ENCODE peak calls at places on chromosomes 12 and 14, in four cellular contexts. C is H9, Q is mesendoderm, P is H1. I is an unnamed sample. For H3K79me2, the result is how much of the 10 kb centered on the place peaks cover.

GRCh38 chr12:31850268-31850667 is 108.9 kb upstream of the RESF1 start:
- DNase-seq in C (no peak), Q (peak), P (no peak), I (no peak)

GRCh38 chr12:94140556-94140955 is 7.8 kb upstream of the PLXNC1 start:
- DNase-seq in C (peak), Q (peak), P (peak), I (no peak)

GRCh38 chr12:67545298-67545697 is 103.2 kb upstream of the DYRK2 start:
- DNase-seq in C (no peak), Q (no peak), P (no peak), I (no peak)

GRCh38 chr14:89702151-89702936 is 252.2 kb downstream of the EFCAB11 start:
- DNase-seq in C (no peak), Q (no peak), P (no peak), I (no peak)

GRCh38 chr14:59303216-59303615 is 114.7 kb downstream of the DAAM1 start:
- DNase-seq in C (no peak), Q (peak), P (no peak), I (no peak)

GRCh38 chr14:41285193-41285748 is 321.4 kb upstream of the LRFN5 start:
- DNase-seq in C (no peak), Q (peak), P (peak), I (peak)

GRCh38 chr14:55705651-55706340 is 125.8 kb downstream of the KTN1 start:
- DNase-seq in C (no peak), Q (no peak), P (no peak), I (no peak)

GRCh38 chr14:100617715-100618693 is 30.8 kb upstream of the BEGAIN start:
- DNase-seq in C (no peak), Q (no peak), P (no peak), I (no peak)

GRCh38 chr14:53444677-53445312 is 291.7 kb upstream of the DDHD1 start:
- DNase-seq in C (no peak), Q (no peak), P (no peak), I (no peak)

GRCh38 chr12:84738481-84738972 is 174.1 kb downstream of the SLC6A15 start:
- DNase-seq in C (no peak), Q (no peak), P (no peak), I (no peak)

GRCh38 chr12:56943878-56944277 is 9.7 kb upstream of the SDR9C7 start:
- DNase-seq in C (no peak), Q (no peak), P (no peak), I (no peak)

GRCh38 chr12:52247622-52248540 is 14.8 kb downstream of the KRT7 start:
- DNase-seq in C (peak), Q (no peak), P (no peak), I (no peak)

GRCh38 chr12:47793015-47793681 is 20.1 kb downstream of the SLC48A1 start:
- DNase-seq in C (no peak), Q (no peak), P (no peak), I (no peak)

GRCh38 chr12:11746024-11746771 is 96.7 kb downstream of the ETV6 start:
- DNase-seq in C (no peak), Q (peak), P (no peak), I (peak)

GRCh38 chr14:65472189-65472588 is 59.7 kb downstream of the FUT8 start:
- DNase-seq in C (peak), Q (peak), P (no peak), I (no peak)

GRCh38 chr12:6200266-6201198 is at the start of gene CD9:
- DNase-seq in C (peak), Q (peak), P (peak), I (peak)

GRCh38 chr14:101733211-101733610 is 28.3 kb upstream of the PPP2R5C start:
- DNase-seq in C (no peak), Q (no peak), P (no peak), I (peak)

GRCh38 chr12:132703611-132704010 is 7.0 kb upstream of the PGAM5 start:
- DNase-seq in C (no peak), Q (no peak), P (no peak), I (no peak)

GRCh38 chr12:19005257-19005801 is 124.2 kb upstream of the PLEKHA5 start:
- DNase-seq in C (no peak), Q (peak), P (no peak), I (no peak)

GRCh38 chr12:19003987-19004619 is 125.4 kb upstream of the PLEKHA5 start:
- DNase-seq in C (peak), Q (peak), P (no peak), I (no peak)

GRCh38 chr12:19003110-19003509 is 126.4 kb upstream of the PLEKHA5 start:
- DNase-seq in C (no peak), Q (no peak), P (no peak), I (no peak)

GRCh38 chr12:19000836-19001235 is 128.7 kb upstream of the PLEKHA5 start:
- DNase-seq in C (no peak), Q (no peak), P (no peak), I (no peak)

GRCh38 chr12:19002192-19002591 is 127.3 kb upstream of the PLEKHA5 start:
- DNase-seq in C (no peak), Q (no peak), P (no peak), I (no peak)
- H3K23ac ChIP-seq in C (no peak), Q (no peak), P (no peak), I (no peak)

DNA sequence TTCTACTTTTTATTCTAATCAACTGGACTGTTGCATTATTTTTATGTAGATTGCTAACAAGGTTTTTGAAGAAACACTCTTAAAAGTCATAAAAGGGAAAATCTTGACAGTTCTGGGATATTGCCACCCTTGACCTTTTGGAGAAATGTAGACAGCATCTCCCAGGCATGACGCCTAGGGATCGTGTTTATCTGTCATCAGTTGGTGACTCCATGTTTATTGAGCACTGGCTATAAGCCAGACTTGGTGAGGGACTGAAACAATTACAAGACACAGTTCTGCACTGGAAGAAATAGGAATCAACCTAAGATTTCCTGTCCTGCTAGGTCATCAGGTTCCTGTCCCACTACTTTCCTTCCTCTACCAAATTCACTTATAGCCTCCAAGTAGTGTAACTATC is 34.5 kb downstream of the HMGA2 start:
- DNase-seq in C (no peak), Q (no peak), P (no peak), I (no peak)
- H3K79me2 ChIP-seq in C (under half), Q (under half), P (under half), I (under half)

DNA sequence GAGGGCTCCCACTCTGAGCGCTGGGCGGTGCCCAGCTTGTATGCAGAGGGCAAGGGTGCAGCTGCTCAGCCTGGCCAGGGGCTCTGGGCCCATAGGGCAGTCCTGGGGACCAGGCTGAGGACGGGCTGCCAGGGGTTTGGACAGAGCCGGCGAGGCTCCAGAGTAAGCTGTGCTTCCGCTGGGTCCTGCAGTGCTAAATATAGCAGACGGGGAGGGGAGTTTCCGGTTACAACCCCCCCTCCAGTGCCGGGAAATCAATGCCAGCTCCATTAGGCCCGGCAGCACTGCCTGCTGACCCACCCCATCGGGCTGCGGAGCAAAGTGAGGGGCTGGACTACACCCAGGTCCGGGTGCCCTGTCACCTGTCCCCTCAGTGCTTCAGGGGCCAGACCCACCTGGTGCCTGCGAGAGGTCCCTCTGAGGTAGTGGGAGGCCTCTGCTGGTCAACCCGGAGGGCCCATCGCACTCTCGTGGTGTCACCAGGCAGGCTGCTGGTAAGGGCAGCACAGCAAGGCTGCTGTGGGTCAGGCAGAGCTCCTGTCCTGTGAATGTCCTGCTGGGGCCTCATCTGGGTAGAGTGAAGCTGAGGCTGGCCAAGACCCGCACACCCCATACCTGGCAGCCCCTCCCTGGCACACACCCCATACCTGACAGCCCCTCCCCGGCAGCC is 2.6 kb upstream of the JAG2 start:
- DNase-seq in C (no peak), Q (no peak), P (no peak), I (peak)
- H3K23ac ChIP-seq in C (no peak), Q (no peak), P (no peak), I (no peak)

DNA sequence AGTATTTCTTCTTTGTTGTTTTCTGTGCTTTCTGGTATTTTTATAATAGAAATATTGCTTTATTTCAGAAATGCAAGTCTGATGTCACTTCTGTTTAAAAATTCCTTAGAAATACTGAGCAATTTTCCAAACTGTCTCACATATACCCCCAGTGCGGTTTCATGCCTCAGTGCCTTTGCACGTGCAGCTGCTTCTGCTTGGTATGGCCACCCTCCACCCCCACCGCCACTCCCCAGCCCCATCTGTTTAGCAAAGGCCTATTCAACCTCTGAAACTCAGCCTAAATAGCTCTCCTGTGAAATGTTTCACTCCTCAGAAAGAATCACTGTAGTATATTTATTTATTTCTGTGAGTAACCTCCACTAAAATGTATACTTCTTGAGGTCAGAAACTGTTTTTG is 52.3 kb downstream of the PPM1H start:
- DNase-seq in C (no peak), Q (no peak), P (no peak), I (peak)
- H3K79me2 ChIP-seq in C (under half), Q (under half), P (under half), I (under half)

DNA sequence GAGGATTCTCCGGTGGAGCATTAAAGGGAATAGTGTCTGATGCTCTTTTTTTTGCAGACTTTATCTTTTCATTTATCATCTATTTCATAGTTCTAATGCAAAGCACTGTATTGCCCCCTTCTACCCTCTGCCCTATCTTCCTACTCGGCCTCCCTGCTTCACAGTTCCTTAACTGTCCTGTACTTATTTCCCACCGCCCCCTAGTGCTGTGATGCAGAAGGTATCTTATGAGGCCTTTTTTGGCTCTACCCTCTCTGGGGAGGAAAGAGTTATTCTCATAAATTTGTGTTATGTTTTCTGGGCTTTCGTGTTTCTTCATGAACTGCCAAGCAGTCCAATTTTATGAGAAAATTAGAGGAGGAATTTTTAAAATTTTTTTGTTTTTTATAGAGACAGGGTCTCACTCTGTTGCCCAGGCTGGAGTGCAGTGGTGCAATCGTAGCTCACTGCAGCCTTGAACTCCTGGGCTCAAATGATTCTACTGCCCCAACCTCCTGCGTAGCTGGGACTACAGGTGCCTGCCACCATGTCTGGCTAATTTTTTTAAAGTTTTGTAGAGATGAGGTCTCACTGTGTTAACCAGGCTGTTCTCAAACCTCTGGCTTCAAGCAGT is 1.2 kb downstream of the ITFG2 start:
- DNase-seq in C (peak), Q (peak), P (no peak), I (peak)
- H3K23ac ChIP-seq in C (no peak), Q (no peak), P (no peak), I (no peak)

GRCh38 chr12:3872800-3873636 is at the start of gene PARP11:
- DNase-seq in C (peak), Q (peak), P (peak), I (peak)
- H3K79me2 ChIP-seq in C (under half), Q (under half), P (under half), I (under half)

GRCh38 chr12:124740691-124741137 is 123.0 kb downstream of the SCARB1 start:
- DNase-seq in C (no peak), Q (peak), P (no peak), I (peak)
- H3K23ac ChIP-seq in C (no peak), Q (no peak), P (no peak), I (no peak)

DNA sequence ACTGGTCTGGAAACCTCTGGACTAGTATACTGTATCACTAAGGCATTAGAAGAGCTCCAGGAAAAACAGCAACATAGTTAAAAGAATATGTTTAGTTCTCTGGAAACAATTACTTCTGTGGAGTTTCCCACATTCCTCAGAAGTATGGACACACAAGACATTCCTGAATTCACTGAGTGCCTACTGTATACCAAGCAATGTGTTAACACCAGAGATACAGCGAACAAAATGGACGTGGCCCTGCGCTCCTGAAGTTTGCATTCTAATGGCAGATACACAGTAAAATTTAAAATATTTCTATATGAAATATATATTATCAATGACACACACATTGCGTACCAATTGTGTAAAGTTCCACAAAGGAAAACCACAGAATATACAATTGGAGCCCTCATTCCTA is 1.1 kb downstream of the ANGEL1 start:
- DNase-seq in C (no peak), Q (no peak), P (no peak), I (peak)
- H3K79me2 ChIP-seq in C (under half), Q (under half), P (under half), I (under half)

GRCh38 chr14:24136684-24137528 is 912 bp downstream of the PSME1 start:
- DNase-seq in C (no peak), Q (no peak), P (no peak), I (no peak)
- H3K23ac ChIP-seq in C (no peak), Q (no peak), P (no peak), I (no peak)